ENCODE peak calls at places on chromosomes 16 and 17, in four cellular contexts. One of them, this sample, is unnamed.

GRCh38 chr17:46915596-46915995 is 7.4 kb upstream of the GOSR2 start:
- DNase-seq in RWPE1: no peak
- DNase-seq in mammary epithelial cell: no peak
- DNase-seq in naive thymus-derived CD4-positive, alpha-beta T cell: no peak
- DNase-seq in this sample: no peak

GRCh38 chr17:66951605-66951953 is 12.9 kb upstream of the CACNG4 start:
- DNase-seq in RWPE1: no peak
- DNase-seq in mammary epithelial cell: no peak
- DNase-seq in naive thymus-derived CD4-positive, alpha-beta T cell: no peak
- DNase-seq in this sample: no peak

GRCh38 chr16:69243479-69243878 is 56.5 kb downstream of the SNTB2 start:
- DNase-seq in RWPE1: no peak
- DNase-seq in mammary epithelial cell: no peak
- DNase-seq in naive thymus-derived CD4-positive, alpha-beta T cell: no peak
- DNase-seq in this sample: no peak

GRCh38 chr17:40109471-40109824 is 9.1 kb upstream of the NR1D1 start:
- DNase-seq in RWPE1: no peak
- DNase-seq in mammary epithelial cell: no peak
- DNase-seq in naive thymus-derived CD4-positive, alpha-beta T cell: no peak
- DNase-seq in this sample: no peak

GRCh38 chr17:65954148-65954449 is 237.8 kb downstream of the CEP112 start:
- DNase-seq in RWPE1: no peak
- DNase-seq in mammary epithelial cell: no peak
- DNase-seq in naive thymus-derived CD4-positive, alpha-beta T cell: no peak
- DNase-seq in this sample: no peak

GRCh38 chr16:3819741-3820724 is 60.5 kb downstream of the CREBBP start:
- DNase-seq in RWPE1: peak
- DNase-seq in mammary epithelial cell: peak
- DNase-seq in naive thymus-derived CD4-positive, alpha-beta T cell: no peak
- DNase-seq in this sample: peak

GRCh38 chr17:82138511-82138992 is 40.5 kb upstream of the FASN start:
- DNase-seq in RWPE1: no peak
- DNase-seq in mammary epithelial cell: no peak
- DNase-seq in naive thymus-derived CD4-positive, alpha-beta T cell: no peak
- DNase-seq in this sample: no peak

GRCh38 chr16:74774223-74775139 is at the start of gene FA2H:
- DNase-seq in RWPE1: peak
- DNase-seq in mammary epithelial cell: peak
- DNase-seq in naive thymus-derived CD4-positive, alpha-beta T cell: peak
- DNase-seq in this sample: peak

GRCh38 chr17:75077490-75078096 is 10.2 kb upstream of the SLC16A5 start:
- DNase-seq in RWPE1: no peak
- DNase-seq in mammary epithelial cell: no peak
- DNase-seq in naive thymus-derived CD4-positive, alpha-beta T cell: peak
- DNase-seq in this sample: no peak

GRCh38 chr16:11439216-11439615 is 94.0 kb downstream of the RMI2 start:
- DNase-seq in RWPE1: no peak
- DNase-seq in mammary epithelial cell: no peak
- DNase-seq in naive thymus-derived CD4-positive, alpha-beta T cell: no peak
- DNase-seq in this sample: no peak

GRCh38 chr17:43723697-43724359 is 34.8 kb downstream of the SOST start:
- DNase-seq in RWPE1: peak
- DNase-seq in mammary epithelial cell: peak
- DNase-seq in naive thymus-derived CD4-positive, alpha-beta T cell: no peak
- DNase-seq in this sample: no peak

GRCh38 chr17:81520021-81520894 is 7.7 kb upstream of the ACTG1 start:
- DNase-seq in RWPE1: no peak
- DNase-seq in mammary epithelial cell: no peak
- DNase-seq in naive thymus-derived CD4-positive, alpha-beta T cell: no peak
- DNase-seq in this sample: no peak

GRCh38 chr16:50376997-50377396 is 8.2 kb upstream of the BRD7 start:
- DNase-seq in RWPE1: no peak
- DNase-seq in mammary epithelial cell: no peak
- DNase-seq in naive thymus-derived CD4-positive, alpha-beta T cell: no peak
- DNase-seq in this sample: no peak

GRCh38 chr16:86986136-86986535 is 331.1 kb downstream of the C16orf95 start:
- DNase-seq in RWPE1: no peak
- DNase-seq in mammary epithelial cell: no peak
- DNase-seq in naive thymus-derived CD4-positive, alpha-beta T cell: no peak
- DNase-seq in this sample: no peak

GRCh38 chr16:1961651-1962067 is 2.3 kb downstream of the NDUFB10 start:
- DNase-seq in RWPE1: no peak
- DNase-seq in mammary epithelial cell: no peak
- DNase-seq in naive thymus-derived CD4-positive, alpha-beta T cell: no peak
- DNase-seq in this sample: no peak

GRCh38 chr17:17406225-17406624 is 70.6 kb upstream of the MED9 start:
- DNase-seq in RWPE1: no peak
- DNase-seq in mammary epithelial cell: no peak
- DNase-seq in naive thymus-derived CD4-positive, alpha-beta T cell: no peak
- DNase-seq in this sample: no peak

GRCh38 chr16:9151597-9151996 is 60.2 kb downstream of the HAPSTR1 start:
- DNase-seq in RWPE1: no peak
- DNase-seq in mammary epithelial cell: no peak
- DNase-seq in naive thymus-derived CD4-positive, alpha-beta T cell: no peak
- DNase-seq in this sample: no peak

GRCh38 chr17:83012161-83012800 is 67.1 kb upstream of the METRNL start:
- DNase-seq in RWPE1: no peak
- DNase-seq in mammary epithelial cell: no peak
- DNase-seq in naive thymus-derived CD4-positive, alpha-beta T cell: no peak
- DNase-seq in this sample: no peak

GRCh38 chr17:39722965-39723848 is 7.1 kb downstream of the MIEN1 start:
- DNase-seq in RWPE1: no peak
- DNase-seq in mammary epithelial cell: no peak
- DNase-seq in naive thymus-derived CD4-positive, alpha-beta T cell: no peak
- DNase-seq in this sample: no peak

GRCh38 chr16:2919511-2920255 is 8.0 kb downstream of the FLYWCH1 start:
- DNase-seq in RWPE1: peak
- DNase-seq in mammary epithelial cell: peak
- DNase-seq in naive thymus-derived CD4-positive, alpha-beta T cell: no peak
- DNase-seq in this sample: no peak

GRCh38 chr17:19787733-19788357 is 39.7 kb upstream of the ALDH3A1 start:
- DNase-seq in RWPE1: no peak
- DNase-seq in mammary epithelial cell: peak
- DNase-seq in naive thymus-derived CD4-positive, alpha-beta T cell: no peak
- DNase-seq in this sample: no peak

GRCh38 chr16:4795181-4795827 is at the start of gene SMIM22:
- DNase-seq in RWPE1: no peak
- DNase-seq in mammary epithelial cell: no peak
- DNase-seq in naive thymus-derived CD4-positive, alpha-beta T cell: no peak
- DNase-seq in this sample: no peak

DNA sequence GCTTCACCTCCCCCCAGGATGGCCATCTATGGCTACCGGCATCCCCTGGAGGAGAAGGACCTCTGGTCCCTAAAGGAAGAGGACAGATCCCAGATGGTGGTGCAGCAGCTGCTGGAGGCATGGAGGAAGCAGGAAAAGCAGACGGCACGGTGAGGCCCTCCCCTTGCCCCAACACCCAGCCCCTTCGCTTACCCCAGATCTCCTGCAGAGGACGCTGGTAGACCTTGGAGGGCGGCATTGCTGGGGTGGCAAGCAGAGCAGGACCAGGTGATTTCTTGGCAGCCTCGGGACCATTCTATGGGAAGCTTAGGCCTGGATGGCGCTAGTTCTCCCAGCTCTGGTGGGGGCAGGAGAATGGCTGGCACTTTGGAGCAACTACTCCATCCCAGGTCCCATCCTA is 24.5 kb downstream of the ABCC3 start:
- DNase-seq in RWPE1: no peak
- DNase-seq in mammary epithelial cell: no peak
- DNase-seq in naive thymus-derived CD4-positive, alpha-beta T cell: no peak
- DNase-seq in this sample: no peak
- H3K27ac ChIP-seq in RWPE1: peak
- H3K27ac ChIP-seq in mammary epithelial cell: no peak
- H3K27ac ChIP-seq in naive thymus-derived CD4-positive, alpha-beta T cell: no peak
- H3K27ac ChIP-seq in this sample: no peak

DNA sequence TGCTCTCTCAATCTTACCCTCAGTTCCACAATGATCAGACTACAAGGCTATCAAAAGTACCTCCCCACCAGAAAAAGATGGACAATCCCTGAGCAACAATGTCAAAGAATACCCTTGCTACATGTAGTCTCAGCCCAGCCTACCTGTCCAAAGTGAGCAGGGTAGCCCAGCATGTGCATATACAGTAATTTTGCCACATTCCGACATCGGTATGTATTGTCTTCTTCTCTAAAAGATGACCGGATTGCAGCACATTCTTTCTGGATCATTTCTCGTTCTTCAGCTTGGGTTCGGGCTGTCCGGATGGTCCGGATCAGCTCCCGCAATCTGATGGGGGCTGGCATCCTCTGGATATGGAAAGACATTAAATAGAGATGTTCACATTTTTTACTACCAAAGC is 19.5 kb downstream of the AP1G1 start:
- DNase-seq in RWPE1: no peak
- DNase-seq in mammary epithelial cell: no peak
- DNase-seq in naive thymus-derived CD4-positive, alpha-beta T cell: no peak
- DNase-seq in this sample: no peak
- H3K27ac ChIP-seq in RWPE1: no peak
- H3K27ac ChIP-seq in mammary epithelial cell: no peak
- H3K27ac ChIP-seq in naive thymus-derived CD4-positive, alpha-beta T cell: no peak
- H3K27ac ChIP-seq in this sample: no peak

GRCh38 chr17:42674755-42675347 is 1.9 kb downstream of the PLEKHH3 start:
- DNase-seq in RWPE1: no peak
- DNase-seq in mammary epithelial cell: no peak
- DNase-seq in naive thymus-derived CD4-positive, alpha-beta T cell: no peak
- DNase-seq in this sample: no peak
- H3K27ac ChIP-seq in RWPE1: peak
- H3K27ac ChIP-seq in mammary epithelial cell: no peak
- H3K27ac ChIP-seq in naive thymus-derived CD4-positive, alpha-beta T cell: no peak
- H3K27ac ChIP-seq in this sample: peak

GRCh38 chr17:73357981-73358380 is 46.2 kb upstream of the CDC42EP4 start:
- DNase-seq in RWPE1: no peak
- DNase-seq in mammary epithelial cell: no peak
- DNase-seq in naive thymus-derived CD4-positive, alpha-beta T cell: no peak
- DNase-seq in this sample: no peak

GRCh38 chr17:73360961-73361761 is 49.4 kb upstream of the CDC42EP4 start:
- DNase-seq in RWPE1: no peak
- DNase-seq in mammary epithelial cell: no peak
- DNase-seq in naive thymus-derived CD4-positive, alpha-beta T cell: no peak
- DNase-seq in this sample: no peak

GRCh38 chr17:73359987-73360410 is 48.2 kb upstream of the CDC42EP4 start:
- DNase-seq in RWPE1: peak
- DNase-seq in mammary epithelial cell: peak
- DNase-seq in naive thymus-derived CD4-positive, alpha-beta T cell: no peak
- DNase-seq in this sample: no peak

GRCh38 chr17:73358668-73359067 is 46.9 kb upstream of the CDC42EP4 start:
- DNase-seq in RWPE1: no peak
- DNase-seq in mammary epithelial cell: no peak
- DNase-seq in naive thymus-derived CD4-positive, alpha-beta T cell: no peak
- DNase-seq in this sample: no peak

DNA sequence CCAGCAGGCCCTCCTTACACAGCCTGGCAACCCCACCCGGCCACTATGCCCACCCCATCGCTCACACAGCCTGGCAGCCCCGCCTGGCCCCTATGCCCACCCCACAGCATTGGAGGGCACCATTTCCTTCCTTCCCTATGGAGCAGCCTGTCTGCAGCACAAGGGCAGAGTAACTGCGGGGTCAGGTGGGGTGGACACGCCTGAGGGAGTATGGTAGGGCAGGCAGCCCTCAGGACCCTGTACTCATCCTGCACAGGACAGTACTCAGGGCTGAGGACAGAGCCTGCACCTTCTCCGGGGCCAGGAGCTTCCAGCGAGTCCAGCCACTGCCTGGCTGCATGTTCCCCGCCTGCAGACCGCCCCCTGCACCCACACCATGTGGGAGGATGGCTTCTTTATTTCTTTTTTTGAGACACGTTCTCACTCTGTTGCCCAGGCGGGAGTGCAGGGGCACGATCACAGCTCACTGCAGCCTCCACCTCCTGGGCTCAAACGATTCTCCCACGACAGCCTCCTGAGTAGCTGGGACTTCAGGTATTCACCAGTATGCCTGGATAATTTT is 47.5 kb upstream of the CDC42EP4 start:
- DNase-seq in RWPE1: no peak
- DNase-seq in mammary epithelial cell: no peak
- DNase-seq in naive thymus-derived CD4-positive, alpha-beta T cell: no peak
- DNase-seq in this sample: no peak
- H3K27ac ChIP-seq in RWPE1: peak
- H3K27ac ChIP-seq in mammary epithelial cell: no peak
- H3K27ac ChIP-seq in naive thymus-derived CD4-positive, alpha-beta T cell: no peak
- H3K27ac ChIP-seq in this sample: no peak

DNA sequence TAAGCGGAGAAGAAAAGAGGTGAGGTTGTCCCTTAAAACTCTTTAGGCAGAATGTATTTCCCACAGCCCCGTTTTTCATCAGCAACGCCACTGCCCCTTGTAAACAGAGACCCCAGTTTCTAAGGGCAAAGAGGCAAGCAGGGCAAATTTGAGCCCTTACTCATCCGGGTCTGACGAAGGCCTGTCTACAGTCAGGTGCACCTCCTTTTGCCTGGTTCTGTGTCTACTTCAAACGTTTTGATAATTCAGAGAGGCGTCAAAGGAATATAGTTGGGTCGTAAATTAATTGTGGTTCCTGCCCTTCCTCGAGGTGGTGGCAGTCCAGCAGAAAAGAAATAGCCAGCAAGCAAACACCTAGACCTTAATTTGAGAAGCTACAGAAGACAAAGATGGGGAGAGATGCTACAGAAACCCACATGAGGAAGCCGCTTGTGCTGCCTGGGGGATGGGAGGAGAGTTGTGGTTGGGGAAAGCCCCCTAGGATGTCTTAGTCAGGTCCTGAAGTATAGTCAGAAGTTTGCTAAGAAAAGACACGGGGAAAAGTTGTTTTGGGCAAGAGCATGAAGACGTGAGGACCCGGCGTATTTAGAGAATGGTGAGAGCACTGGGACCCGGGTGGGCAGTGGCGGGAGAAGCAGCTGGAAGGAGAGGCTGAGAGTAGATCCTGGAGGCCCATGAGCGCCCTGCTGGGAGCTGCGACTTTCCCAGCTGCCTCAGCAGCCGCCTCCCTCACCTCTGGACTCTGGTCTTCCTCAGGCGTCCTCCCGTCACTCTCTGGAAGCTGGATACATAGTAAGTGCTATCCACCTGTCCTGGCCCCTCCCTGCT is 2.4 kb downstream of the FBRS start:
- DNase-seq in RWPE1: no peak
- DNase-seq in mammary epithelial cell: peak
- DNase-seq in naive thymus-derived CD4-positive, alpha-beta T cell: no peak
- DNase-seq in this sample: no peak
- H3K27ac ChIP-seq in RWPE1: peak
- H3K27ac ChIP-seq in mammary epithelial cell: peak
- H3K27ac ChIP-seq in naive thymus-derived CD4-positive, alpha-beta T cell: peak
- H3K27ac ChIP-seq in this sample: peak

DNA sequence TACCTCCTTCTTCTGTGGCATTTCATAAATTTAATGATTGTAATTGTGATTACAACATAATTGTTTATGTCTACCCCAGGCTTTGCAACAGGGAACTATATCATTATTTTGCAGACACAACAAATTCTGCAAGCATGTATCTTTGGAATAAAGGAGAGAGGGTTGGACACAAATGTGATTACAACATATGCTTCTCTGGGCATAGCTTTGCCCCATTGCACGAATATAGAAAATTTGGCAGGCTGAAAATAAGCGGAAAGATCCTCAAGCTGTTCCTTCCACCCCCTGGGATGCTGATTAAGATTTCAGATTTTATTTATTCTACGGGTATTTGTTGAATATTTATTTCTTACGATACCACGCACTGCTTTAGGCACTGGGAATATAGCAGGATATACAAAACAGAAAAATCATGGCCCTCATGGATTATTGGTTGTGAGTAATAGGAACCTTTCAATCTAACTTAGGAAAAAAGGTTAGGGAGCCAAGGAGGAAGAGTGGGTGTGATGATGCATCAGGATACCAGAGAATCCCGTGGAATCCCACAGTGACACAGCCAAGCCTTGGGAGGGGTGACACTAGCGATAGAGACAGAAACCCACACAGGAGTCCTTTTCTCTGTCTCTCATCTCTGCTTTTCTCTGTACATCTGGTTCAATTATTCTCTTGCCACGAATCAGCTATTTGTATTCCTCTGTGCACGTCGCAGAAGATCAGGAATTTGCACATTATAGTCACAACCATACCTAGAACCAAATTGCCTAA is 520.7 kb downstream of the MAF start:
- DNase-seq in RWPE1: no peak
- DNase-seq in mammary epithelial cell: no peak
- DNase-seq in naive thymus-derived CD4-positive, alpha-beta T cell: no peak
- DNase-seq in this sample: no peak
- H3K27ac ChIP-seq in RWPE1: no peak
- H3K27ac ChIP-seq in mammary epithelial cell: no peak
- H3K27ac ChIP-seq in naive thymus-derived CD4-positive, alpha-beta T cell: no peak
- H3K27ac ChIP-seq in this sample: no peak